ENCODE peak calls at places on chromosome 22, in six cellular contexts. R, F, U, T, S and N are unnamed samples.

GRCh38 chr22:25119609-25120008 is 80.0 kb upstream of the CRYBB3 start:
- DNase-seq in R (no peak), F (no peak), U (no peak), T (no peak), S (no peak), N (no peak)

GRCh38 chr22:19757140-19757984 is 3.2 kb upstream of the TBX1 start:
- DNase-seq in R (no peak), F (no peak), U (no peak), T (no peak), S (peak), N (no peak)

GRCh38 chr22:23261900-23262450 is 81.7 kb downstream of the BCR start:
- DNase-seq in R (no peak), F (no peak), U (no peak), T (no peak), S (no peak), N (no peak)

GRCh38 chr22:18056802-18057474 is 20.9 kb upstream of the PEX26 start:
- DNase-seq in R (no peak), F (no peak), U (no peak), T (no peak), S (no peak), N (no peak)

GRCh38 chr22:41982886-41983285 is 13.6 kb downstream of the SEPTIN3 start:
- DNase-seq in R (no peak), F (no peak), U (no peak), T (no peak), S (no peak), N (no peak)

GRCh38 chr22:29713156-29713715 is 6.6 kb upstream of the CABP7 start:
- DNase-seq in R (no peak), F (no peak), U (no peak), T (no peak), S (no peak), N (no peak)

GRCh38 chr22:46686221-46686872 is 51.7 kb downstream of the CERK start:
- DNase-seq in R (no peak), F (no peak), U (no peak), T (no peak), S (no peak), N (no peak)

GRCh38 chr22:42959472-42960145 is 55.3 kb downstream of the PACSIN2 start:
- DNase-seq in R (no peak), F (peak), U (no peak), T (peak), S (peak), N (no peak)

GRCh38 chr22:17845340-17845739 is 71.1 kb upstream of the BID start:
- DNase-seq in R (no peak), F (peak), U (no peak), T (no peak), S (no peak), N (no peak)

GRCh38 chr22:25357056-25357455 is 137.6 kb downstream of the CRYBB2 start:
- DNase-seq in R (no peak), F (no peak), U (no peak), T (no peak), S (no peak), N (no peak)

GRCh38 chr22:19527861-19528417 is 3.7 kb upstream of the CLDN5 start:
- DNase-seq in R (no peak), F (no peak), U (no peak), T (peak), S (peak), N (no peak)

GRCh38 chr22:26445577-26446275 is 16.7 kb downstream of the ASPHD2 start:
- DNase-seq in R (no peak), F (no peak), U (no peak), T (no peak), S (no peak), N (no peak)

GRCh38 chr22:41862160-41862529 is 29.2 kb downstream of the SREBF2 start:
- DNase-seq in R (no peak), F (no peak), U (no peak), T (peak), S (no peak), N (no peak)

GRCh38 chr22:22981670-22982571 is 88.4 kb upstream of the GNAZ start:
- DNase-seq in R (no peak), F (no peak), U (no peak), T (no peak), S (no peak), N (no peak)

GRCh38 chr22:37443977-37444376 is 16.7 kb upstream of the ELFN2 start:
- DNase-seq in R (no peak), F (no peak), U (no peak), T (no peak), S (no peak), N (no peak)

GRCh38 chr22:23012081-23012622 is 58.2 kb upstream of the GNAZ start:
- DNase-seq in R (no peak), F (no peak), U (no peak), T (no peak), S (no peak), N (no peak)

GRCh38 chr22:41857160-41857859 is 24.4 kb downstream of the SREBF2 start:
- DNase-seq in R (peak), F (peak), U (peak), T (peak), S (peak), N (peak)

GRCh38 chr22:25051983-25052710 is 99.6 kb downstream of the KIAA1671 start:
- DNase-seq in R (no peak), F (no peak), U (no peak), T (no peak), S (no peak), N (no peak)

GRCh38 chr22:40240671-40241070 is 62.9 kb downstream of the TNRC6B start:
- DNase-seq in R (no peak), F (no peak), U (peak), T (no peak), S (no peak), N (no peak)
- H3K4me2 ChIP-seq in R (no peak), F (no peak), U (no peak), T (no peak), S (no peak), N (no peak)

GRCh38 chr22:45305456-45306065 is 4.2 kb upstream of the FAM118A start:
- DNase-seq in R (no peak), F (no peak), U (no peak), T (no peak), S (no peak), N (no peak)
- H2BK5ac ChIP-seq in R (no peak), F (no peak), U (no peak), T (no peak), S (no peak), N (no peak)

DNA sequence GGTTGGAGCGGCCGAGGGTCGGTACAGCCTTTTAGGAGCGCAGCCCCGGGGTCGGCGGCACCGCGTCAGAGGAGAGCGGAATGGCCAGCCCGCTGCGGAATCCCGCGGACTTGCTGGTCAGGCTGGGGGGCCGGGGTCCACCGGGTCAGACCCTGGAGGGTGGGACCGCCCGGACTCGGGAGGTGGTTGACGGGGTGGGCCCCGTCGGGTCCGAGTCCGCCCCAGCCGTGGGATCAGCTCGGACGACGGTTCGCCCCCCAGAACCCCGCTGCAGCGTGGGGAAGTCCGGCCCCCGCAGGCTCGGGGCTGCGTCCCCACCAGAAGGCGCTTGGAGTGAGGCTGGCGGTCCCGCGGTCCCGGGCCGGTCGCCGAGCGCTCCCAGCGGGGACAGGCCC is 301 bp upstream of the ADM2 start:
- DNase-seq in R (no peak), F (no peak), U (no peak), T (no peak), S (no peak), N (peak)
- H3K18ac ChIP-seq in R (peak), F (no peak), U (peak), T (no peak), S (peak), N (peak)

GRCh38 chr22:39915295-39915726 is 14.4 kb downstream of the GRAP2 start:
- DNase-seq in R (no peak), F (no peak), U (no peak), T (no peak), S (no peak), N (no peak)

GRCh38 chr22:39917091-39917703 is 16.3 kb downstream of the GRAP2 start:
- DNase-seq in R (no peak), F (no peak), U (no peak), T (no peak), S (no peak), N (no peak)

GRCh38 chr22:39914584-39914983 is 13.7 kb downstream of the GRAP2 start:
- DNase-seq in R (no peak), F (no peak), U (no peak), T (no peak), S (no peak), N (no peak)

GRCh38 chr22:39917776-39918493 is 17.1 kb downstream of the GRAP2 start:
- DNase-seq in R (no peak), F (no peak), U (no peak), T (no peak), S (no peak), N (no peak)

GRCh38 chr22:39916496-39916895 is 15.6 kb downstream of the GRAP2 start:
- DNase-seq in R (no peak), F (no peak), U (no peak), T (no peak), S (no peak), N (no peak)
- H3K4me2 ChIP-seq in R (no peak), F (no peak), U (no peak), T (no peak), S (no peak), N (no peak)